ENCODE peak calls at places on chromosome 10, in four cellular contexts. N, Y, F and K are unnamed samples.
A peak's percentile ranks its signal among the peaks of the same experiment; 100 is the strongest.

GRCh38 chr10:12504628-12505027 is 155.3 kb downstream of the CAMK1D start:
- DNase-seq in N (no peak), Y (no peak), F (no peak), K (no peak)

GRCh38 chr10:89642193-89642592 is 2.8 kb downstream of the PANK1 start:
- DNase-seq in N (peak; percentile 64), Y (no peak), F (no peak), K (no peak)

GRCh38 chr10:52818019-52818418 is 45.4 kb upstream of the MBL2 start:
- DNase-seq in N (peak; percentile 82), Y (no peak), F (no peak), K (no peak)

GRCh38 chr10:131475043-131475442 is 163.5 kb upstream of the TCERG1L start:
- DNase-seq in N (no peak), Y (no peak), F (no peak), K (no peak)

GRCh38 chr10:51010977-51011376 is 63.3 kb upstream of the PRKG1 start:
- DNase-seq in N (peak; percentile 73), Y (no peak), F (no peak), K (no peak)

GRCh38 chr10:47048533-47048905 is 137.3 kb downstream of the PTPN20 start:
- DNase-seq in N (no peak), Y (no peak), F (peak; percentile 26), K (no peak)

GRCh38 chr10:88794731-88795130 is 7.8 kb upstream of the LIPM start:
- DNase-seq in N (no peak), Y (no peak), F (no peak), K (no peak)

GRCh38 chr10:16789266-16789665 is 28.0 kb downstream of the RSU1 start:
- DNase-seq in N (no peak), Y (no peak), F (no peak), K (no peak)

GRCh38 chr10:110486680-110487410 is 10.9 kb upstream of the DUSP5 start:
- DNase-seq in N (no peak), Y (no peak), F (no peak), K (no peak)

GRCh38 chr10:70649526-70649925 is 22.8 kb upstream of the ADAMTS14 start:
- DNase-seq in N (no peak), Y (no peak), F (no peak), K (no peak)

GRCh38 chr10:106189254-106189653 is 975.3 kb downstream of the SORCS1 start:
- DNase-seq in N (peak; percentile 15), Y (no peak), F (no peak), K (no peak)

GRCh38 chr10:31303212-31303611 is 15.8 kb upstream of the ZEB1 start:
- DNase-seq in N (no peak), Y (no peak), F (no peak), K (no peak)

GRCh38 chr10:7410800-7411670 is at the start of gene SFMBT2:
- DNase-seq in N (peak; percentile 77), Y (peak; percentile 61), F (peak; percentile 64), K (no peak)

GRCh38 chr10:117830832-117831231 is 215.9 kb downstream of the RAB11FIP2 start:
- DNase-seq in N (no peak), Y (no peak), F (no peak), K (no peak)

GRCh38 chr10:63197304-63198092 is 64.4 kb downstream of the NRBF2 start:
- DNase-seq in N (no peak), Y (no peak), F (no peak), K (no peak)

GRCh38 chr10:8444630-8445029 is 390.1 kb downstream of the GATA3 start:
- DNase-seq in N (no peak), Y (no peak), F (no peak), K (no peak)

GRCh38 chr10:133117036-133117687 is 29.4 kb downstream of the ADGRA1 start:
- DNase-seq in N (no peak), Y (no peak), F (no peak), K (no peak)

GRCh38 chr10:58721781-58722180 is 209.1 kb downstream of the BICC1 start:
- DNase-seq in N (no peak), Y (no peak), F (no peak), K (no peak)

GRCh38 chr10:61835069-61835908 is 66.2 kb upstream of the ARID5B start:
- DNase-seq in N (peak; percentile 91), Y (no peak), F (no peak), K (peak; percentile 57)

GRCh38 chr10:117686606-117687005 is 144.1 kb downstream of the EMX2 start:
- DNase-seq in N (peak; percentile 30), Y (no peak), F (no peak), K (no peak)

GRCh38 chr10:122435212-122435827 is 19.1 kb upstream of the ARMS2 start:
- DNase-seq in N (peak; percentile 43), Y (no peak), F (no peak), K (no peak)

GRCh38 chr10:75272896-75273295 is 37.1 kb upstream of the COMTD1 start:
- DNase-seq in N (no peak), Y (no peak), F (no peak), K (no peak)

GRCh38 chr10:86851329-86852207 is 95.1 kb downstream of the BMPR1A start:
- DNase-seq in N (no peak), Y (no peak), F (peak; percentile 23), K (no peak)

GRCh38 chr10:32141018-32141807 is 85.0 kb upstream of the KIF5B start:
- DNase-seq in N (no peak), Y (no peak), F (no peak), K (peak; percentile 75)

GRCh38 chr10:71746344-71747037 is 26.8 kb downstream of the VSIR start:
- DNase-seq in N (no peak), Y (no peak), F (no peak), K (no peak)

GRCh38 chr10:21020545-21020944 is 123.4 kb upstream of the NEBL start:
- DNase-seq in N (peak; percentile 13), Y (no peak), F (no peak), K (no peak)

GRCh38 chr10:36725581-36726520 is 399.5 kb upstream of the ANKRD30A start:
- DNase-seq in N (peak; percentile 82), Y (no peak), F (peak; percentile 49), K (no peak)

GRCh38 chr10:102602272-102603045 is 41.8 kb upstream of the TRIM8 start:
- DNase-seq in N (no peak), Y (no peak), F (peak; percentile 65), K (no peak)

GRCh38 chr10:12348870-12349627 is at the start of gene CAMK1D:
- DNase-seq in N (peak; percentile 81), Y (peak; percentile 70), F (peak; percentile 82), K (no peak)

GRCh38 chr10:98391578-98391991 is 23.4 kb downstream of the PYROXD2 start:
- DNase-seq in N (no peak), Y (no peak), F (peak; percentile 70), K (no peak)

GRCh38 chr10:112716924-112717348 is 233.1 kb upstream of the TCF7L2 start:
- DNase-seq in N (peak; percentile 25), Y (no peak), F (no peak), K (peak; percentile 26)